ENCODE peak calls at places on chromosomes 16 and 17, in ten cellular contexts. S is neural progenitor cell; F is T-helper 1 cell; Q is NCI-H1930; T is activated T-helper 1 cell treated with anti-CD3 and anti-CD28 coated beads, Interleukin-12 subunit alpha, Interleukin-12 subunit beta, Interleukin-2, Interleukin-4 antibody, amounts not matched to agents 30 ng/mL and 10 ng/mL and 1 ng/mL, durations not matched to agents 14 hours and 24 hours and 36 hours; M is AG08395; J is non-pigmented ciliary epithelial cell; A is activated T-helper 9 cell treated with anti-CD3 and anti-CD28 coated beads, Interleukin-2, amount 50 U/mL, for 16 hours; O is Right ventricle myocardium superior; W is nucleus accumbens. I is an unnamed sample.

GRCh38 chr17:58587713-58588117 is 73.3 kb upstream of the MTMR4 start:
- DNase-seq in S (peak), F (peak), Q (peak), T (peak), M (peak), J (no peak), A (peak), O (peak), W (peak), I (peak)

GRCh38 chr17:80030730-80031410 is 4.8 kb downstream of the TBC1D16 start:
- DNase-seq in S (no peak), F (no peak), Q (no peak), T (no peak), M (no peak), J (no peak), A (no peak), O (no peak), W (no peak), I (no peak)

GRCh38 chr16:50166511-50167500 is 13.7 kb downstream of the TENT4B start:
- DNase-seq in S (no peak), F (no peak), Q (no peak), T (no peak), M (no peak), J (no peak), A (no peak), O (no peak), W (no peak), I (no peak)

GRCh38 chr16:24537474-24538337 is 1.7 kb upstream of the RBBP6 start:
- DNase-seq in S (no peak), F (no peak), Q (no peak), T (no peak), M (no peak), J (no peak), A (no peak), O (no peak), W (no peak), I (no peak)

GRCh38 chr16:49441366-49441780 is 67.8 kb downstream of the C16orf78 start:
- DNase-seq in S (peak), F (peak), Q (no peak), T (peak), M (no peak), J (no peak), A (peak), O (peak), W (no peak), I (no peak)

GRCh38 chr17:77884019-77884418 is 74.5 kb upstream of the TNRC6C start:
- DNase-seq in S (peak), F (no peak), Q (peak), T (no peak), M (no peak), J (no peak), A (no peak), O (peak), W (peak), I (peak)

GRCh38 chr16:25771812-25772568 is 80.2 kb downstream of the HS3ST4 start:
- DNase-seq in S (no peak), F (no peak), Q (no peak), T (no peak), M (no peak), J (no peak), A (no peak), O (no peak), W (no peak), I (no peak)

GRCh38 chr17:39123627-39124026 is 27.8 kb downstream of the PLXDC1 start:
- DNase-seq in S (no peak), F (no peak), Q (no peak), T (no peak), M (no peak), J (no peak), A (no peak), O (peak), W (no peak), I (no peak)

GRCh38 chr16:12113581-12114375 is 137.2 kb downstream of the SNX29 start:
- DNase-seq in S (no peak), F (no peak), Q (no peak), T (no peak), M (peak), J (no peak), A (no peak), O (no peak), W (no peak), I (no peak)

GRCh38 chr16:10547708-10548107 is 32.7 kb downstream of the EMP2 start:
- DNase-seq in S (no peak), F (no peak), Q (no peak), T (no peak), M (no peak), J (no peak), A (no peak), O (no peak), W (no peak), I (no peak)

GRCh38 chr17:79192503-79193500 is 118.2 kb downstream of the ENGASE start:
- DNase-seq in S (peak), F (no peak), Q (no peak), T (peak), M (peak), J (no peak), A (no peak), O (peak), W (no peak), I (peak)

GRCh38 chr17:17416400-17417360 is 60.1 kb upstream of the MED9 start:
- DNase-seq in S (no peak), F (no peak), Q (peak), T (peak), M (peak), J (no peak), A (no peak), O (no peak), W (peak), I (no peak)

GRCh38 chr17:17084317-17084835 is 42.1 kb downstream of the MPRIP start:
- DNase-seq in S (no peak), F (no peak), Q (no peak), T (no peak), M (no peak), J (no peak), A (no peak), O (no peak), W (no peak), I (no peak)

GRCh38 chr17:73622381-73622780 is 21.9 kb downstream of the SDK2 start:
- DNase-seq in S (no peak), F (no peak), Q (no peak), T (no peak), M (no peak), J (no peak), A (no peak), O (no peak), W (no peak), I (no peak)

GRCh38 chr17:45101883-45102811 is 30.2 kb downstream of the PLCD3 start:
- DNase-seq in S (no peak), F (no peak), Q (no peak), T (no peak), M (no peak), J (no peak), A (no peak), O (no peak), W (no peak), I (peak)

GRCh38 chr16:20612551-20613470 is 36.6 kb upstream of the ACSM2B start:
- DNase-seq in S (no peak), F (no peak), Q (no peak), T (no peak), M (no peak), J (no peak), A (no peak), O (peak), W (peak), I (peak)

GRCh38 chr16:53220585-53220984 is 165.8 kb downstream of the CHD9 start:
- DNase-seq in S (peak), F (no peak), Q (no peak), T (no peak), M (peak), J (no peak), A (no peak), O (no peak), W (no peak), I (no peak)

GRCh38 chr17:54901230-54901847 is 687 bp downstream of the TOM1L1 start:
- DNase-seq in S (no peak), F (no peak), Q (peak), T (no peak), M (peak), J (no peak), A (no peak), O (no peak), W (no peak), I (no peak)

GRCh38 chr17:17379197-17379991 is 76.2 kb downstream of the NT5M start:
- DNase-seq in S (peak), F (no peak), Q (no peak), T (no peak), M (no peak), J (no peak), A (no peak), O (no peak), W (no peak), I (no peak)

GRCh38 chr17:901964-902363 is 77.6 kb downstream of the NXN start:
- DNase-seq in S (no peak), F (no peak), Q (no peak), T (no peak), M (no peak), J (no peak), A (no peak), O (no peak), W (no peak), I (no peak)

GRCh38 chr17:32281011-32281451 is 15.4 kb downstream of the RHBDL3 start:
- DNase-seq in S (peak), F (no peak), Q (peak), T (no peak), M (no peak), J (no peak), A (no peak), O (peak), W (no peak), I (no peak)

GRCh38 chr17:72134560-72135399 is 14.0 kb downstream of the SOX9 start:
- DNase-seq in S (no peak), F (no peak), Q (no peak), T (no peak), M (no peak), J (no peak), A (no peak), O (no peak), W (no peak), I (no peak)

GRCh38 chr17:38883592-38884526 is 14.0 kb downstream of the LASP1 start:
- DNase-seq in S (peak), F (no peak), Q (no peak), T (no peak), M (no peak), J (no peak), A (no peak), O (peak), W (no peak), I (no peak)

GRCh38 chr17:19533718-19534561 is at the start of gene SLC47A1:
- DNase-seq in S (peak), F (no peak), Q (no peak), T (no peak), M (peak), J (no peak), A (no peak), O (peak), W (no peak), I (peak)

GRCh38 chr16:24540575-24541240 is 1.3 kb downstream of the RBBP6 start:
- DNase-seq in S (peak), F (no peak), Q (no peak), T (peak), M (peak), J (no peak), A (no peak), O (no peak), W (no peak), I (peak)

GRCh38 chr16:86798247-86799041 is 220.1 kb downstream of the FOXL1 start:
- DNase-seq in S (no peak), F (no peak), Q (no peak), T (no peak), M (no peak), J (no peak), A (no peak), O (no peak), W (no peak), I (no peak)

GRCh38 chr17:61361084-61361483 is 38.6 kb upstream of the TBX2 start:
- DNase-seq in S (no peak), F (no peak), Q (no peak), T (no peak), M (peak), J (peak), A (no peak), O (no peak), W (no peak), I (no peak)

GRCh38 chr17:3955373-3955978 is 8.8 kb downstream of the ATP2A3 start:
- DNase-seq in S (no peak), F (no peak), Q (no peak), T (no peak), M (no peak), J (no peak), A (no peak), O (no peak), W (no peak), I (no peak)

GRCh38 chr17:14058051-14058450 is 11.3 kb upstream of the COX10 start:
- DNase-seq in S (no peak), F (no peak), Q (no peak), T (no peak), M (peak), J (no peak), A (no peak), O (no peak), W (no peak), I (no peak)

GRCh38 chr16:3101841-3102470 is 2.9 kb upstream of the ZSCAN10 start:
- DNase-seq in S (peak), F (no peak), Q (no peak), T (no peak), M (no peak), J (no peak), A (no peak), O (peak), W (no peak), I (no peak)